ENCODE peak calls at places on chromosomes 7 and 10, in four cellular contexts. B is hepatocyte, U is dorsolateral prefrontal cortex, X is A549. N is an unnamed sample.

GRCh38 chr7:31882187-31882586 is 188.0 kb downstream of the PDE1C start:
- DNase-seq in U (peak), B (no peak), X (peak), N (no peak)

GRCh38 chr7:116316838-116317612 is 106.7 kb downstream of the TES start:
- DNase-seq in X (peak), B (peak), U (peak), N (peak)

GRCh38 chr10:80474920-80475319 is 20.8 kb downstream of the TSPAN14 start:
- DNase-seq in X (no peak), U (no peak), B (no peak), N (no peak)

GRCh38 chr10:29403208-29403607 is 114.3 kb downstream of the LYZL1 start:
- DNase-seq in B (no peak), X (no peak), U (no peak), N (no peak)

GRCh38 chr10:92969151-92969550 is 91.4 kb upstream of the CYP26C1 start:
- DNase-seq in U (no peak), B (no peak), X (no peak), N (peak)

GRCh38 chr7:74061840-74062539 is 21.6 kb upstream of the LIMK1 start:
- DNase-seq in B (peak), X (peak), U (peak), N (peak)

GRCh38 chr7:148584154-148584827 is 6.3 kb upstream of the C7orf33 start:
- DNase-seq in X (no peak), B (no peak), U (no peak), N (no peak)

GRCh38 chr7:34759477-34760125 is 101.6 kb downstream of the NPSR1 start:
- DNase-seq in X (peak), U (no peak), B (peak), N (peak)

GRCh38 chr7:45656431-45656830 is 82.3 kb downstream of the ADCY1 start:
- DNase-seq in X (no peak), U (no peak), B (no peak), N (no peak)

GRCh38 chr10:131503992-131504391 is 192.5 kb upstream of the TCERG1L start:
- DNase-seq in B (no peak), U (no peak), X (no peak), N (no peak)

GRCh38 chr7:115789901-115790300 is 240.7 kb downstream of the TFEC start:
- DNase-seq in B (no peak), U (no peak), X (no peak), N (no peak)

DNA sequence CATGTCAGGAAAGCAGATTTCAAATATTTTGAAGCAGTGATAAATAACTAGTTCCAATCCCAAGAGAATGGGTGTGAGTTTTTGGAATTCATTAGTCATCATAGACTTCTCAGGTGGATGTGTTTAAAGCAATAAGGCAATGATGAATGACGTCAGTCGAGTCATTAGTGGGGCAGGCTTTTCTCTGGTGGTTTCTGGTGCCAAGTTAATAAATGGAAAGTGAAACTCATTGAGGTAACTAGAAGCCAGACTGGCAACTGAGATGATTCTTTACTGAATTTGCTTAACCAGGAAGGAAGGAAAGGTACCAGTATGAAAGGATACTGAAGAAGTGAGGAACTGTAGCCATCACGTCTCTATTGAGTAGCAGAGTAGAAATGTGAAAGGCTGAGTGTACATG is 311.0 kb downstream of the GPAM start:
- DNase-seq in X (no peak), B (no peak), U (no peak), N (peak)
- H3K4me3 ChIP-seq in X (no peak), B (no peak), U (no peak), N (no peak)

DNA sequence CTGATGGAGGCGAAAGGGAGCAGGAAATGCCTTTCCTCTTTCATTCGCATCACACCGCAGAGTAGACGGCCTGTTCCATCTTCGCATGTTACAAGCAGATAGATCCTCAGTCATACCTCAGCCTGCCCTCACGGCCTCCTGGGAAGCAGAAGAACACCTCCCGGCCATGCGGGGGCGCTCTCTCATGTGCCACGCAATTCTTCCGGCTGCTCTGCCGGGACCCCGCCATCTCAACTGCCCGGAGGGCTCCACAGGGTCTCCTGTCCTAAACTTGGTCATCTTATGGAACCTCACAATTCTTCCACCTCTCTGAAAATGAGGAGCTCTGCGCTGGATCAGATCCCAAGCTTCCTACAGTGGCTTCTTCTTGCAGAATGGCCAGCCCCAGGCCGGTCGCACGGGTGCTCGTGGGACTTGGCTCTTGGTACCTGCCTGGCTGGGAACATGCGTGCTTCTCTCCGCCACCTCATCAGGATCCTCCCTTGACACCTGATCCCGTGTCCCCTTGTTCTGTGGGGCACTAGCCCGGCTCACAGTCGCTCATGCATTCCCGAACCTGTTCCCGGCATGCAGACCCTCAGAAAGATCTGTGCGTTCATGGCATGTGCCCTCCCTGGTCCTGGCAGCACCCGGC is 262.8 kb upstream of the SHH start:
- DNase-seq in X (no peak), B (no peak), U (no peak), N (no peak)
- TF ChIP-seq CTCF in X (no peak), B (no peak), U (no peak), N (no peak)

DNA sequence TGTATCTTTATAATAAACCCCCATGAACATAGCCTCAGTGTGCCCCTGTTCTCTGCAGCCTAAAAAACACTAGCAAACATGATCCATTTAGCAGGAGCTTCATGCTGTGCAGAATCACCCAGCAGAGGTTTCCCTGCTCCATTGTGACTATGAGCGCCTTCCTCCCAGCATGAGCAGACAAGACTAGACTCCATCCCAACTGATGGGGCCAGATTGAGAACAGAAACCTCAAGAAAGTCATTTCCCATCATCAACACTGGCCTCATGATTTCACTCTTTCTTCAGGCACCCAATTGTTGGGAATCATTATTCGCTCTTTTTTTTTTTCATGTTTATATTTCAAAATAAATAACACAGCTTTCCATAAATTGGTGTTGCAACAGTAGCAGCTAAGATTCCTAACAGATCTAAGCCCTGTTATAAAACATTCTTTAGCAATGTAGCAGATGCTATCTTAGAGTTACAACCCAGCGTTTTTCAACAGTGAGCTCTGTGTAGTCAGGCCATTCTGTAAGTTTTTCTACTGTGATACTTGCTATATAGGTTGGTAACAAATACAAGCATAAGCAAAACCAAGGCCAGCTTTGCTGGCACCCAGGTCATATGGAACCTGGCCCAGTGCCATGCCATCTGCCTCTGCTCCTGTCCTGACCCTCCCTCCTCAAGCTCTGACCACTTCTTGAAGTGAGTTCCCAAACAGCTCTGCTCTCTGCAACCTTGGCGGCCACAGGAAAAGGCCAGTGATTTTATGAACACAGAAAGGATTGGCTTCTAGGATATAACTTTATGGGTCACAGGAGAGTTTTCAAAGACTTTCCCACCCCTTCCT is 13.0 kb downstream of the NOD1 start:
- DNase-seq in X (no peak), B (no peak), U (no peak), N (peak)
- H3K4me3 ChIP-seq in X (no peak), B (no peak), U (no peak), N (no peak)

GRCh38 chr7:134942690-134943466 is 43.4 kb upstream of the AGBL3 start:
- DNase-seq in X (no peak), B (no peak), U (no peak), N (no peak)
- TF ChIP-seq CTCF in X (no peak), B (no peak), U (no peak), N (no peak)

DNA sequence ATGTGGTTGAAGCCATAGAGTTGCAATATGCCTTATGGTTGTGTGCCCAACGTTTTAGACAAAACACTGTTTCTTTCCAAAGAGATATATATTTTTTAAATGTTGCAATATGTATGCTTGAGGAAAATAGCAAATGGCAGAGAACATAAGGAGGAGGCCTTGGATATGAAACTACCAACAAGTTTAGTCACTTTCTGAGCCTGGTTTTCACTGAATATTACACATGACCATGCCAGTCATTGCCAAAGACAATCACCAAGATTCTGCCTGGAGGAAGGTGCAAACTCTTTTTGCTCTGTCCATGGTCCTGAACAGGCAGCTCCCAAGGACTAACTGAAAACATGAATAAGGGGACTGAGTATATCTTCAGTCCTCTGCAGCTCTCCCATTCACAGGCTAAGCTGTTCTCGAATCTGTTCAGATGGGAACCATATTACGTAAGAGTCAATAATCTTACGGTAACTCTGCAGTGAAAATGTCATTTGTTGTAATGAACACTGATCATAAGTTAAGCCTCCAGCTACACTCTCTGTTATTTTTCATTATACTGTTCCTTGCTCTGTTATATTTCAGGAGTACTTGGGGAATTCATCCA is 90.6 kb upstream of the C1QL3 start:
- DNase-seq in B (peak), X (peak), U (no peak), N (peak)
- H3K4me3 ChIP-seq in B (no peak), X (no peak), U (no peak), N (no peak)

GRCh38 chr10:113000876-113001598 is 51.0 kb downstream of the TCF7L2 start:
- DNase-seq in X (no peak), U (no peak), B (peak), N (no peak)

GRCh38 chr10:113001599-113002448 is 51.8 kb downstream of the TCF7L2 start:
- DNase-seq in B (no peak), U (no peak), X (no peak), N (no peak)

GRCh38 chr10:113002449-113002777 is 52.4 kb downstream of the TCF7L2 start:
- DNase-seq in X (no peak), U (no peak), B (no peak), N (no peak)

GRCh38 chr10:113004219-113004618 is 54.2 kb downstream of the TCF7L2 start:
- DNase-seq in X (no peak), U (no peak), B (no peak), N (no peak)

DNA sequence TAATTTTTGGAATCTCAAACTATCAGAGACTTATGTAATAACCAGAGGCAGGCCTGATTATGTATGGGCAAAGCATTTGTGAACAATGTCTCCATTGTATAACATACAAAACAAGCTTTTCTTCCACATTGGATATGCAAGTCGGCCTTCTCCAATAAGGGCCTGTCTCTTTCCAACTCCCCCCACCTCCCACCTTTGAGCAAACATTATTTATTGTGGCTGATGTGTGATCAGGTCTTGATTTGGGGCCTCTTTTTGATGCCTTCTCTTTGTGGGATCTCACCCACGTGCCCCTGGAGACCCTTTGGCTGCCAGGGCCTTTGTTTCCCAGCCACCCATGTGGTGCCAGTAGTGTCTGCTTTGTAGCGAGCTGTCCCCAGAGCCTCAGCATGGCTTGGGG is 53.0 kb downstream of the TCF7L2 start:
- DNase-seq in U (peak), B (no peak), X (no peak), N (no peak)
- TF ChIP-seq CTCF in U (no peak), B (no peak), X (no peak), N (no peak)

DNA sequence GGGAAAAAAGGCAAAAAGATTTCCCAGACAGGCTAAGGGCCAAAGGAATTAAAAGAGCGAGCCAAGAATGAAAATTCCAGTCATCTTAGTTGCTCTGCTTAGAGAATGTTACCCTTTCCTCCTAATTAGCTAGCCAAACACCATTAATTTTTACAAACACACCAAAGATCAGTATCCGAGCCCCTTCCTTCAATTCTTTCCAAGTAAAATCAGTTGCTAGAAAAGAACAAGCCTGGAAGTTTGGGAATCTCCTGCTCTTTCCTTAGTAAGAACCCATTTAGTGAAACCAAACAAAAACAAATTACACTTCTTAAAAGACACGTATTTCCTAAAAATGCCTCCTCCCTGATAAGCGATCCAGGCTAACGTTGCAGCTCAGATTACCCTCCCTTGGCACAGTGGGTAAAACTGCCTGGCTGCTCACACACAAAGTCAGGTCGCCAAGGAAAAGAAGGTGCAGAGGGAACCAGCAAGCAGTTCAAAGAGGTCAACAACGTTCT is 57.1 kb upstream of the ABLIM1 start:
- DNase-seq in B (no peak), X (no peak), U (no peak), N (peak)
- H3K4me3 ChIP-seq in B (no peak), X (no peak), U (no peak), N (no peak)

GRCh38 chr7:13359656-13360055 is 629.8 kb downstream of the ETV1 start:
- DNase-seq in X (no peak), U (no peak), B (no peak), N (no peak)
- TF ChIP-seq CTCF in X (no peak), U (no peak), B (no peak), N (no peak)

GRCh38 chr7:262251-262572 is 27.8 kb upstream of the FOXL3 start:
- DNase-seq in U (no peak), B (no peak), X (no peak), N (no peak)
- H3K4me3 ChIP-seq in U (no peak), B (no peak), X (no peak), N (no peak)

N was measured in fibroblast of mammary gland.